ENCODE peak calls at places on chromosomes 7 and 10, in six cellular contexts. F, A, Z, Q, D and C are unnamed samples.

GRCh38 chr10:80416401-80417098 is 8.2 kb downstream of the PRXL2A start:
- DNase-seq in Q (peak; percentile 84), Z (peak; percentile 86), D (peak; percentile 90), A (peak; percentile 34), F (no peak), C (peak; percentile 70)

GRCh38 chr7:150421831-150422230 is 28.6 kb upstream of the GIMAP8 start:
- DNase-seq in F (no peak), A (peak; percentile 25), Z (no peak), D (no peak), Q (no peak), C (no peak)

GRCh38 chr7:145106001-145106400 is 270.1 kb upstream of the TPK1 start:
- DNase-seq in A (no peak), Q (no peak), F (no peak), D (peak; percentile 3), Z (peak; percentile 31), C (peak; percentile 63)

GRCh38 chr7:73418113-73418703 is 15.4 kb upstream of the FZD9 start:
- DNase-seq in Q (no peak), Z (no peak), F (no peak), A (no peak), D (no peak), C (no peak)

GRCh38 chr10:124989526-124989925 is 47.6 kb downstream of the ZRANB1 start:
- DNase-seq in Q (no peak), Z (no peak), F (no peak), D (no peak), A (no peak), C (no peak)

GRCh38 chr7:6476596-6477374 is 29.0 kb upstream of the DAGLB start:
- DNase-seq in Z (no peak), D (no peak), Q (no peak), A (no peak), F (no peak), C (no peak)

GRCh38 chr7:130288829-130289228 is 4.1 kb upstream of the CPA4 start:
- DNase-seq in Q (no peak), D (no peak), F (no peak), A (no peak), Z (no peak), C (no peak)

GRCh38 chr10:133104076-133104965 is 16.6 kb downstream of the ADGRA1 start:
- DNase-seq in F (no peak), Z (no peak), A (no peak), D (no peak), Q (no peak), C (no peak)

GRCh38 chr10:48455055-48455391 is 148.5 kb downstream of the MAPK8 start:
- DNase-seq in A (no peak), Q (peak; percentile 24), D (no peak), F (no peak), Z (no peak), C (peak; percentile 32)

GRCh38 chr7:140478361-140479061 is 794 bp downstream of the MKRN1 start:
- DNase-seq in Q (peak; percentile 64), D (peak; percentile 43), A (no peak), Z (peak; percentile 27), F (peak; percentile 48), C (no peak)

GRCh38 chr10:95542330-95542729 is 18.8 kb downstream of the SORBS1 start:
- DNase-seq in Q (no peak), A (peak; percentile 45), F (no peak), D (no peak), Z (no peak), C (no peak)

GRCh38 chr10:28912017-28912783 is 234.9 kb downstream of the BAMBI start:
- DNase-seq in Q (no peak), D (no peak), Z (no peak), F (no peak), A (no peak), C (peak; percentile 56)

GRCh38 chr10:26566525-26567348 is 128.6 kb downstream of the APBB1IP start:
- DNase-seq in F (no peak), A (no peak), D (no peak), Q (no peak), Z (no peak), C (no peak)

GRCh38 chr10:78333362-78334143 is 299.9 kb downstream of the RPS24 start:
- DNase-seq in Q (no peak), Z (no peak), A (no peak), F (no peak), D (no peak), C (peak; percentile 21)

GRCh38 chr7:6623589-6624245 is 8.3 kb downstream of the ZNF853 start:
- DNase-seq in D (no peak), A (no peak), F (no peak), Q (no peak), Z (no peak), C (no peak)

GRCh38 chr10:113493943-113494342 is 58.9 kb upstream of the HABP2 start:
- DNase-seq in Z (no peak), Q (no peak), A (no peak), D (no peak), F (no peak), C (no peak)

GRCh38 chr10:94049911-94050310 is 56.2 kb downstream of the PLCE1 start:
- DNase-seq in D (no peak), A (no peak), F (no peak), Q (no peak), Z (no peak), C (no peak)

GRCh38 chr7:2022021-2022409 is 210.7 kb downstream of the MAD1L1 start:
- DNase-seq in F (peak; percentile 11), Q (no peak), A (no peak), Z (peak; percentile 7), D (no peak), C (no peak)

GRCh38 chr7:128200376-128200775 is 40.7 kb upstream of the LEP start:
- DNase-seq in D (no peak), A (no peak), Q (no peak), F (no peak), Z (no peak), C (no peak)

GRCh38 chr10:97332586-97333350 is 1.8 kb downstream of the FRAT2 start:
- DNase-seq in A (peak; percentile 61), Q (peak; percentile 56), Z (no peak), F (peak; percentile 60), D (peak; percentile 85), C (no peak)

GRCh38 chr7:70646551-70647248 is 485.2 kb upstream of the GALNT17 start:
- DNase-seq in Q (no peak), A (no peak), F (no peak), D (no peak), Z (no peak), C (no peak)

GRCh38 chr10:98349508-98349922 is 65.5 kb downstream of the PYROXD2 start:
- DNase-seq in A (no peak), Z (peak; percentile 59), Q (peak; percentile 26), D (peak; percentile 99), F (no peak), C (peak; percentile 71)

GRCh38 chr10:127346604-127347003 is 150.2 kb upstream of the INSYN2A start:
- DNase-seq in F (no peak), Z (no peak), Q (no peak), D (no peak), A (no peak), C (no peak)

GRCh38 chr10:13416760-13417159 is 68.7 kb upstream of the SEPHS1 start:
- DNase-seq in D (no peak), Z (no peak), F (no peak), Q (no peak), A (no peak), C (no peak)

GRCh38 chr10:13412894-13413293 is 64.8 kb upstream of the SEPHS1 start:
- DNase-seq in F (no peak), Z (no peak), D (no peak), Q (no peak), A (no peak), C (no peak)

GRCh38 chr10:13414137-13414536 is 66.0 kb upstream of the SEPHS1 start:
- DNase-seq in F (no peak), A (no peak), D (no peak), Z (no peak), Q (no peak), C (no peak)

GRCh38 chr10:13417459-13418126 is 69.5 kb upstream of the SEPHS1 start:
- DNase-seq in Z (no peak), A (no peak), Q (no peak), D (no peak), F (no peak), C (no peak)

DNA sequence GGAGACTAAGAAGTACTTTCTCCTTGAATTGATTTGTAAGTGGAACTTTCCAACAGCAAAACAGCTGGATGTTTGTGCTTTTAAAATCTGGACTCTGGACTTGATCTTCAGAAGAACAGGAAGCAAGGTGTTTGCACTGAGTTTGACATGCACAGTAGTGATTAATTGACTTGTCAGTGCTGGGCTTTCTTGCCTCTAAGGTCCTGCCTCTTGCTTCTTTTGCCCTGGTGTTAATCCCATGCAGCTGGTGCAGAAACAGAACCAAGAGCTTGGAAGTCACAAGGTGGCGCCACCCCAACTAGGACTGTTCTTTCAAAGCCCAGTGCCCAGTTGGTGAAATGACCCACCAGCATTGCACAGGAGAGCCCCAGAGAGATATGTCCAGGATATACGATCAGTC is 66.8 kb upstream of the SEPHS1 start:
- DNase-seq in Z (no peak), A (peak; percentile 57), F (peak; percentile 25), Q (no peak), D (peak; percentile 16), C (no peak)
- TF ChIP-seq CTCF in Z (no peak), A (peak; percentile 36), F (no peak), Q (no peak), D (peak; percentile 37), C (no peak)

GRCh38 chr7:81447351-81447952 is 322.4 kb downstream of the HGF start:
- DNase-seq in F (no peak), A (no peak), Q (no peak), D (peak; percentile 83), Z (no peak), C (no peak)
- TF ChIP-seq CTCF in F (no peak), A (peak; percentile 42), Q (no peak), D (peak; percentile 65), Z (peak; percentile 39), C (no peak)

GRCh38 chr10:60549686-60550085 is 160.0 kb upstream of the ANK3 start:
- DNase-seq in Z (no peak), F (no peak), Q (no peak), A (no peak), D (peak; percentile 53), C (no peak)
- TF ChIP-seq CTCF in Z (peak; percentile 51), F (peak; percentile 50), Q (no peak), A (peak; percentile 44), D (peak; percentile 47), C (peak; percentile 45)

GRCh38 chr10:598415-599170 is 90.9 kb downstream of the DIP2C start:
- DNase-seq in A (no peak), Z (no peak), Q (no peak), F (no peak), D (peak; percentile 79), C (no peak)

GRCh38 chr10:596725-597345 is 92.6 kb downstream of the DIP2C start:
- DNase-seq in D (no peak), Z (no peak), F (no peak), A (no peak), Q (no peak), C (no peak)

GRCh38 chr10:599767-600166 is 89.7 kb downstream of the DIP2C start:
- DNase-seq in A (no peak), D (no peak), F (no peak), Z (no peak), Q (no peak), C (no peak)

GRCh38 chr10:600234-600633 is 89.2 kb downstream of the DIP2C start:
- DNase-seq in Z (no peak), A (no peak), F (no peak), D (no peak), Q (no peak), C (no peak)

DNA sequence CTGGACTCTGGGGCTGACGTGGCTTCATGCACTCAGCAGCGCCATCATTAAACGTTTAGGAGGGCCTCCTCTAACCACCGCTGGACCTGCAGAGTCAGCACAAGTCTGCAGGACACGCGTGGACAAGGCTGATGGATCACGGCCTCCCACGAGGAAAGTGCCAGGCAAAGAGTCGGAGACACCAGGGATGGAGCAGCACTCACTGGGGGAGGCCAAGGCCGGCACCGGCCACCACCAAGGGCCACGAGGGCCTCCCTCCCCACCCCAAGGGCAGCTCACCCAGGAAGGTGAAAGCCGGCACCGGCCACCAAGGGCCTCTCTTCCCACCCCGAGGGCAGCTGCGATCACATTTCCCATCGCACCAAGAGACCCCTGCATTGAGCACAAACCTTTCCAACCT is 91.5 kb downstream of the DIP2C start:
- DNase-seq in F (no peak), D (no peak), A (no peak), Z (no peak), Q (no peak), C (no peak)
- TF ChIP-seq CTCF in F (no peak), D (no peak), A (no peak), Z (no peak), Q (no peak), C (no peak)